ENCODE peak calls at places on chromosomes 4 and X, in four cellular contexts. One of them, this sample, is unnamed.

GRCh38 chr4:76084542-76084941 is 10.0 kb downstream of the ART3 start:
- DNase-seq in IMR-90: no peak
- DNase-seq in CD8-positive, alpha-beta T cell: no peak
- DNase-seq in activated T-helper 1 cell treated with anti-CD3 and anti-CD28 coated beads, Interleukin-2, amount 50 U/mL, for 16 hours: no peak
- DNase-seq in this sample: no peak

GRCh38 chr4:53459548-53459947 is 82.1 kb downstream of the FIP1L1 start:
- DNase-seq in activated T-helper 1 cell treated with anti-CD3 and anti-CD28 coated beads, Interleukin-2, amount 50 U/mL, for 16 hours: no peak
- DNase-seq in CD8-positive, alpha-beta T cell: no peak
- DNase-seq in IMR-90: peak; percentile 60
- DNase-seq in this sample: no peak

GRCh38 chr4:38802561-38803355 is 1.8 kb downstream of the TLR1 start:
- DNase-seq in activated T-helper 1 cell treated with anti-CD3 and anti-CD28 coated beads, Interleukin-2, amount 50 U/mL, for 16 hours: no peak
- DNase-seq in CD8-positive, alpha-beta T cell: no peak
- DNase-seq in IMR-90: no peak
- DNase-seq in this sample: no peak

GRCh38 chrX:150454508-150455219 is 91.5 kb downstream of the MAMLD1 start:
- DNase-seq in IMR-90: no peak
- DNase-seq in CD8-positive, alpha-beta T cell: no peak
- DNase-seq in activated T-helper 1 cell treated with anti-CD3 and anti-CD28 coated beads, Interleukin-2, amount 50 U/mL, for 16 hours: no peak
- DNase-seq in this sample: no peak

GRCh38 chr4:41832961-41833360 is 84.4 kb upstream of the PHOX2B start:
- DNase-seq in CD8-positive, alpha-beta T cell: no peak
- DNase-seq in IMR-90: no peak
- DNase-seq in activated T-helper 1 cell treated with anti-CD3 and anti-CD28 coated beads, Interleukin-2, amount 50 U/mL, for 16 hours: no peak
- DNase-seq in this sample: no peak

GRCh38 chrX:140507982-140508305 is 3.1 kb upstream of the SOX3 start:
- DNase-seq in CD8-positive, alpha-beta T cell: no peak
- DNase-seq in activated T-helper 1 cell treated with anti-CD3 and anti-CD28 coated beads, Interleukin-2, amount 50 U/mL, for 16 hours: no peak
- DNase-seq in IMR-90: no peak
- DNase-seq in this sample: no peak

GRCh38 chr4:80259012-80259411 is 7.5 kb upstream of the FGF5 start:
- DNase-seq in activated T-helper 1 cell treated with anti-CD3 and anti-CD28 coated beads, Interleukin-2, amount 50 U/mL, for 16 hours: no peak
- DNase-seq in CD8-positive, alpha-beta T cell: no peak
- DNase-seq in IMR-90: no peak
- DNase-seq in this sample: no peak

GRCh38 chr4:40053161-40053560 is 3.5 kb upstream of the N4BP2 start:
- DNase-seq in CD8-positive, alpha-beta T cell: no peak
- DNase-seq in activated T-helper 1 cell treated with anti-CD3 and anti-CD28 coated beads, Interleukin-2, amount 50 U/mL, for 16 hours: no peak
- DNase-seq in IMR-90: no peak
- DNase-seq in this sample: no peak

GRCh38 chr4:46889410-46889809 is 19.6 kb downstream of the COX7B2 start:
- DNase-seq in activated T-helper 1 cell treated with anti-CD3 and anti-CD28 coated beads, Interleukin-2, amount 50 U/mL, for 16 hours: no peak
- DNase-seq in CD8-positive, alpha-beta T cell: no peak
- DNase-seq in IMR-90: no peak
- DNase-seq in this sample: no peak

GRCh38 chr4:100591156-100591876 is 73.5 kb upstream of the EMCN start:
- DNase-seq in IMR-90: no peak
- DNase-seq in CD8-positive, alpha-beta T cell: no peak
- DNase-seq in activated T-helper 1 cell treated with anti-CD3 and anti-CD28 coated beads, Interleukin-2, amount 50 U/mL, for 16 hours: no peak
- DNase-seq in this sample: no peak

This sample was measured in lower leg skin.